ENCODE peak calls at places on chromosomes 1 and 21, in nine cellular contexts. D is left ventricle myocardium superior; C is stimulated activated CD4-positive, alpha-beta T cell treated with anti-CD3 and anti-CD28 coated beads, Interleukin-4, amount 100 ng/mL, for 24 hours; X is NCI-H2081; G is activated gamma-delta T cell; T is cerebellar cortex; J is activated naive CD4-positive, alpha-beta T cell; I is HT1080; H is NCI-H1417. S is an unnamed sample.

GRCh38 chr1:230766318-230766717 is 19.1 kb downstream of the CAPN9 start:
- DNase-seq in D (no peak), C (no peak), X (no peak), G (no peak), T (no peak), J (no peak), I (no peak), H (no peak), S (no peak)

GRCh38 chr21:33578214-33578613 is 10.3 kb downstream of the DONSON start:
- DNase-seq in D (no peak), C (no peak), X (no peak), G (no peak), T (no peak), J (no peak), I (no peak), H (no peak), S (no peak)

GRCh38 chr1:24465638-24466037 is 37.0 kb upstream of the RCAN3 start:
- DNase-seq in D (no peak), C (no peak), X (no peak), G (no peak), T (no peak), J (no peak), I (no peak), H (no peak), S (no peak)

GRCh38 chr1:219120625-219121544 is 52.8 kb upstream of the LYPLAL1 start:
- DNase-seq in D (peak), C (no peak), X (no peak), G (no peak), T (no peak), J (no peak), I (no peak), H (no peak), S (peak)

GRCh38 chr1:221039616-221040015 is 160.4 kb downstream of the HLX start:
- DNase-seq in D (no peak), C (no peak), X (no peak), G (no peak), T (no peak), J (no peak), I (peak), H (no peak), S (no peak)

GRCh38 chr1:224203243-224204016 is 20.4 kb downstream of the DEGS1 start:
- DNase-seq in D (peak), C (no peak), X (no peak), G (no peak), T (no peak), J (no peak), I (peak), H (no peak), S (no peak)

GRCh38 chr1:17276568-17276967 is 27.7 kb downstream of the PADI3 start:
- DNase-seq in D (peak), C (no peak), X (no peak), G (no peak), T (no peak), J (no peak), I (peak), H (no peak), S (no peak)

GRCh38 chr1:82160036-82160435 is 359.3 kb downstream of the ADGRL2 start:
- DNase-seq in D (no peak), C (no peak), X (no peak), G (no peak), T (no peak), J (no peak), I (peak), H (no peak), S (no peak)

GRCh38 chr1:213284626-213285025 is 233.6 kb downstream of the RPS6KC1 start:
- DNase-seq in D (no peak), C (no peak), X (no peak), G (no peak), T (no peak), J (no peak), I (peak), H (no peak), S (no peak)

S was measured in SIG-M5.